ENCODE peak calls at places on chromosomes 16 and 17, in four cellular contexts. J is RKO, N is T-helper 1 cell, U is putamen. W is an unnamed sample.

GRCh38 chr17:31007695-31008373 is 37.0 kb downstream of the RNF135 start:
- DNase-seq in J (peak), N (no peak), U (no peak), W (no peak)

GRCh38 chr16:22122239-22122638 is 29.9 kb downstream of the VWA3A start:
- DNase-seq in J (no peak), N (no peak), U (no peak), W (no peak)

GRCh38 chr16:78184554-78185183 is 85.2 kb downstream of the WWOX start:
- DNase-seq in J (no peak), N (no peak), U (peak), W (no peak)

GRCh38 chr16:83666449-83666848 is 141.3 kb upstream of the HSBP1 start:
- DNase-seq in J (no peak), N (no peak), U (no peak), W (no peak)

GRCh38 chr17:19264681-19265080 is 27.5 kb downstream of the EPN2 start:
- DNase-seq in J (no peak), N (no peak), U (no peak), W (no peak)

GRCh38 chr17:43936434-43936833 is 5.8 kb downstream of the PPY start:
- DNase-seq in J (peak), N (no peak), U (no peak), W (no peak)

GRCh38 chr16:67481561-67482259 is 753 bp upstream of the ATP6V0D1 start:
- DNase-seq in J (peak), N (no peak), U (no peak), W (no peak)

GRCh38 chr17:75124041-75124818 is 7.3 kb downstream of the NT5C start:
- DNase-seq in J (peak), N (peak), U (no peak), W (peak)

GRCh38 chr17:39340731-39341130 is 60.7 kb downstream of the FBXL20 start:
- DNase-seq in J (no peak), N (no peak), U (no peak), W (no peak)

GRCh38 chr17:17884281-17885028 is 47.7 kb upstream of the SREBF1 start:
- DNase-seq in J (no peak), N (no peak), U (no peak), W (no peak)

GRCh38 chr17:32486091-32486700 is 597 bp upstream of the CDK5R1 start:
- DNase-seq in J (peak), N (peak), U (peak), W (peak)

GRCh38 chr16:23397464-23397863 is 55.5 kb downstream of the COG7 start:
- DNase-seq in J (no peak), N (no peak), U (no peak), W (no peak)

GRCh38 chr16:1381655-1382406 is 30.1 kb downstream of the GNPTG start:
- DNase-seq in J (no peak), N (no peak), U (peak), W (no peak)

GRCh38 chr16:1613240-1613639 is 1.1 kb downstream of the CRAMP1 start:
- DNase-seq in J (peak), N (no peak), U (no peak), W (peak)

GRCh38 chr16:50473375-50473945 is 74.7 kb upstream of the NKD1 start:
- DNase-seq in J (peak), N (no peak), U (no peak), W (peak)

W was measured in ACHN.